ENCODE peak calls at places on chromosomes 5 and 9, in nine cellular contexts. Y is heart right ventricle, W is GM06990, M is C1 segment of cervical spinal cord, U is Karpas-422, V is GM12865, D is NCI-H524 treated with DMSO at 0.1 percent for 48 hours, L is H7, E is HEK293T. Z is an unnamed sample.

GRCh38 chr9:79501546-79501945 is 70.2 kb upstream of the TLE4 start:
- DNase-seq in Y (no peak), W (no peak), M (no peak), U (no peak), V (no peak), D (no peak), L (no peak), E (no peak), Z (no peak)

GRCh38 chr9:131884222-131884621 is 144.3 kb upstream of the RAPGEF1 start:
- DNase-seq in Y (no peak), W (no peak), M (no peak), U (no peak), V (no peak), D (no peak), L (no peak), E (no peak), Z (no peak)

GRCh38 chr9:112137066-112137465 is 38.0 kb downstream of the SUSD1 start:
- DNase-seq in Y (no peak), W (no peak), M (no peak), U (no peak), V (no peak), D (no peak), L (no peak), E (no peak), Z (no peak)

GRCh38 chr9:23502004-23502403 is 324.0 kb downstream of the ELAVL2 start:
- DNase-seq in Y (no peak), W (no peak), M (no peak), U (no peak), V (no peak), D (no peak), L (no peak), E (no peak), Z (no peak)

GRCh38 chr9:104069288-104069687 is 24.8 kb upstream of the SMC2 start:
- DNase-seq in Y (no peak), W (no peak), M (no peak), U (no peak), V (no peak), D (no peak), L (no peak), E (no peak), Z (no peak)

GRCh38 chr5:60365001-60365400 is 335.0 kb downstream of the DEPDC1B start:
- DNase-seq in Y (no peak), W (no peak), M (no peak), U (no peak), V (no peak), D (no peak), L (no peak), E (no peak), Z (peak)

GRCh38 chr5:132204330-132204729 is 23.3 kb downstream of the P4HA2 start:
- DNase-seq in Y (no peak), W (no peak), M (no peak), U (no peak), V (no peak), D (no peak), L (no peak), E (no peak), Z (no peak)

GRCh38 chr9:82601272-82601835 is 461.6 kb downstream of the RASEF start:
- DNase-seq in Y (no peak), W (no peak), M (no peak), U (no peak), V (no peak), D (no peak), L (no peak), E (no peak), Z (no peak)

GRCh38 chr9:112554516-112554915 is 67.9 kb downstream of the KIAA1958 start:
- DNase-seq in Y (no peak), W (no peak), M (no peak), U (no peak), V (no peak), D (no peak), L (no peak), E (no peak), Z (peak)

GRCh38 chr9:135087489-135087791 is at the start of gene OLFM1:
- DNase-seq in Y (peak), W (no peak), M (no peak), U (no peak), V (peak), D (no peak), L (peak), E (peak), Z (no peak)

GRCh38 chr9:126150411-126151030 is 176.1 kb upstream of the MVB12B start:
- DNase-seq in Y (no peak), W (no peak), M (no peak), U (no peak), V (no peak), D (no peak), L (peak), E (peak), Z (no peak)

GRCh38 chr5:39224196-39224754 is 4.9 kb upstream of the FYB1 start:
- DNase-seq in Y (no peak), W (no peak), M (no peak), U (no peak), V (no peak), D (no peak), L (no peak), E (no peak), Z (peak)

GRCh38 chr9:108687360-108687981 is 168.3 kb downstream of the ACTL7B start:
- DNase-seq in Y (no peak), W (no peak), M (no peak), U (no peak), V (peak), D (peak), L (no peak), E (no peak), Z (peak)

GRCh38 chr5:176844706-176845391 is 34.5 kb downstream of the UNC5A start:
- DNase-seq in Y (no peak), W (no peak), M (no peak), U (no peak), V (no peak), D (peak), L (no peak), E (no peak), Z (no peak)

GRCh38 chr5:78467744-78468357 is 107.4 kb downstream of the SCAMP1 start:
- DNase-seq in Y (no peak), W (no peak), M (no peak), U (peak), V (peak), D (peak), L (peak), E (peak), Z (peak)

Z was measured in HCEC 1CT.